ENCODE peak calls at places on chromosomes 7 and 10, in seven cellular contexts. F, O, Q, U, E, A and Z are unnamed samples.

GRCh38 chr7:108650487-108650886 is 80.8 kb downstream of the DNAJB9 start:
- DNase-seq in U (no peak), A (no peak), Q (no peak), F (no peak), E (no peak), O (no peak), Z (no peak)

GRCh38 chr10:124647421-124648130 is 96.6 kb downstream of the FAM53B start:
- DNase-seq in Q (peak), E (no peak), F (no peak), U (no peak), A (no peak), O (peak), Z (no peak)

GRCh38 chr10:106609867-106610266 is 554.6 kb downstream of the SORCS1 start:
- DNase-seq in A (no peak), E (no peak), O (no peak), F (no peak), Q (no peak), U (no peak), Z (no peak)

GRCh38 chr7:158407581-158408331 is 179.9 kb downstream of the PTPRN2 start:
- DNase-seq in Q (peak), U (no peak), A (no peak), F (peak), E (no peak), O (no peak), Z (peak)

GRCh38 chr7:17369686-17370426 is 71.4 kb downstream of the AHR start:
- DNase-seq in Q (peak), U (no peak), O (no peak), F (no peak), A (no peak), E (no peak), Z (no peak)

GRCh38 chr7:69431626-69432025 is 166.6 kb upstream of the AUTS2 start:
- DNase-seq in Q (no peak), U (no peak), E (no peak), A (no peak), F (no peak), O (no peak), Z (no peak)

GRCh38 chr10:101323495-101323894 is 30.5 kb upstream of the BTRC start:
- DNase-seq in U (no peak), E (no peak), A (no peak), O (no peak), F (no peak), Q (no peak), Z (no peak)

GRCh38 chr7:138842111-138842510 is 44.1 kb upstream of the ATP6V0A4 start:
- DNase-seq in U (no peak), O (no peak), E (no peak), A (peak), F (no peak), Q (no peak), Z (no peak)

GRCh38 chr7:52017802-52018679 is 701.4 kb upstream of the COBL start:
- DNase-seq in F (no peak), A (peak), E (no peak), O (no peak), U (no peak), Q (no peak), Z (peak)

GRCh38 chr7:105013283-105013817 is 655 bp upstream of the KMT2E start:
- DNase-seq in F (peak), Q (peak), E (peak), O (peak), A (peak), U (peak), Z (peak)

GRCh38 chr7:1553513-1554210 is 2.3 kb downstream of the TMEM184A start:
- DNase-seq in A (no peak), E (no peak), F (no peak), O (no peak), U (no peak), Q (no peak), Z (no peak)

GRCh38 chr10:5546891-5547683 is 22.3 kb downstream of the CALML3 start:
- DNase-seq in U (no peak), E (no peak), A (no peak), F (peak), Q (no peak), O (no peak), Z (no peak)

GRCh38 chr7:155458317-155459132 is 596 bp downstream of the EN2 start:
- DNase-seq in Q (no peak), E (no peak), U (no peak), F (no peak), A (no peak), O (no peak), Z (no peak)

GRCh38 chr10:30056281-30056680 is 3.1 kb downstream of the JCAD start:
- DNase-seq in A (no peak), U (no peak), O (no peak), F (no peak), E (no peak), Q (peak), Z (no peak)

GRCh38 chr10:78448470-78448869 is 414.8 kb downstream of the RPS24 start:
- DNase-seq in O (no peak), F (no peak), E (no peak), Q (no peak), U (no peak), A (no peak), Z (no peak)

GRCh38 chr10:58480321-58480720 is 32.4 kb upstream of the BICC1 start:
- DNase-seq in F (no peak), A (no peak), E (no peak), U (no peak), O (no peak), Q (no peak), Z (no peak)